ENCODE peak calls at places on chromosomes 6 and 20, in six cellular contexts. One of them, this sample, is unnamed.

GRCh38 chr6:28005975-28006374 is 48.9 kb downstream of the OR2B6 start:
- DNase-seq in MCF 10A: no peak
- DNase-seq in heart right ventricle: no peak
- DNase-seq in foreskin fibroblast: no peak
- DNase-seq in IMR-90: no peak
- DNase-seq in cardiac fibroblast: no peak
- DNase-seq in this sample: no peak

GRCh38 chr6:69816569-69816968 is 19.8 kb upstream of the LMBRD1 start:
- DNase-seq in MCF 10A: no peak
- DNase-seq in heart right ventricle: no peak
- DNase-seq in cardiac fibroblast: no peak
- DNase-seq in IMR-90: no peak
- DNase-seq in foreskin fibroblast: no peak
- DNase-seq in this sample: no peak

GRCh38 chr20:58636983-58637421 is 14.1 kb upstream of the STX16 start:
- DNase-seq in IMR-90: no peak
- DNase-seq in heart right ventricle: no peak
- DNase-seq in cardiac fibroblast: no peak
- DNase-seq in foreskin fibroblast: no peak
- DNase-seq in MCF 10A: no peak
- DNase-seq in this sample: no peak

GRCh38 chr6:64012351-64013060 is 376.9 kb downstream of the PHF3 start:
- DNase-seq in cardiac fibroblast: peak
- DNase-seq in MCF 10A: peak
- DNase-seq in heart right ventricle: no peak
- DNase-seq in IMR-90: peak
- DNase-seq in foreskin fibroblast: no peak
- DNase-seq in this sample: no peak

GRCh38 chr6:6713660-6714446 is 125.3 kb downstream of the LY86 start:
- DNase-seq in cardiac fibroblast: peak
- DNase-seq in heart right ventricle: no peak
- DNase-seq in foreskin fibroblast: peak
- DNase-seq in IMR-90: peak
- DNase-seq in MCF 10A: peak
- DNase-seq in this sample: no peak

GRCh38 chr6:137487181-137487910 is 6.8 kb downstream of the OLIG3 start:
- DNase-seq in IMR-90: no peak
- DNase-seq in cardiac fibroblast: no peak
- DNase-seq in MCF 10A: no peak
- DNase-seq in foreskin fibroblast: no peak
- DNase-seq in heart right ventricle: no peak
- DNase-seq in this sample: no peak

GRCh38 chr20:55538261-55538908 is 466.9 kb downstream of the CBLN4 start:
- DNase-seq in IMR-90: no peak
- DNase-seq in heart right ventricle: no peak
- DNase-seq in cardiac fibroblast: no peak
- DNase-seq in foreskin fibroblast: no peak
- DNase-seq in MCF 10A: no peak
- DNase-seq in this sample: no peak

GRCh38 chr6:143333749-143334520 is 116.6 kb downstream of the ADAT2 start:
- DNase-seq in IMR-90: no peak
- DNase-seq in MCF 10A: peak
- DNase-seq in heart right ventricle: no peak
- DNase-seq in cardiac fibroblast: no peak
- DNase-seq in foreskin fibroblast: no peak
- DNase-seq in this sample: no peak

GRCh38 chr6:32337166-32337805 is 34.4 kb downstream of the TSBP1 start:
- DNase-seq in MCF 10A: no peak
- DNase-seq in cardiac fibroblast: no peak
- DNase-seq in heart right ventricle: no peak
- DNase-seq in IMR-90: no peak
- DNase-seq in foreskin fibroblast: no peak
- DNase-seq in this sample: no peak

GRCh38 chr6:32112436-32112980 is 3.4 kb upstream of the TNXB start:
- DNase-seq in cardiac fibroblast: peak
- DNase-seq in IMR-90: no peak
- DNase-seq in heart right ventricle: peak
- DNase-seq in MCF 10A: no peak
- DNase-seq in foreskin fibroblast: peak
- DNase-seq in this sample: peak

GRCh38 chr6:49409951-49410542 is 53.0 kb downstream of the MMUT start:
- DNase-seq in MCF 10A: peak
- DNase-seq in foreskin fibroblast: peak
- DNase-seq in cardiac fibroblast: peak
- DNase-seq in heart right ventricle: no peak
- DNase-seq in IMR-90: peak
- DNase-seq in this sample: peak

GRCh38 chr20:41618807-41619294 is 674 bp upstream of the CHD6 start:
- DNase-seq in MCF 10A: no peak
- DNase-seq in cardiac fibroblast: no peak
- DNase-seq in foreskin fibroblast: peak
- DNase-seq in heart right ventricle: no peak
- DNase-seq in IMR-90: no peak
- DNase-seq in this sample: no peak

GRCh38 chr6:31135710-31136109 is 3.2 kb downstream of the PSORS1C2 start:
- DNase-seq in IMR-90: no peak
- DNase-seq in cardiac fibroblast: no peak
- DNase-seq in MCF 10A: no peak
- DNase-seq in foreskin fibroblast: no peak
- DNase-seq in heart right ventricle: no peak
- DNase-seq in this sample: no peak

GRCh38 chr6:159100011-159100788 is 55.4 kb upstream of the TAGAP start:
- DNase-seq in IMR-90: no peak
- DNase-seq in heart right ventricle: no peak
- DNase-seq in cardiac fibroblast: no peak
- DNase-seq in MCF 10A: no peak
- DNase-seq in foreskin fibroblast: no peak
- DNase-seq in this sample: peak

GRCh38 chr20:51639206-51639832 is 96.8 kb upstream of the NFATC2 start:
- DNase-seq in foreskin fibroblast: peak
- DNase-seq in MCF 10A: peak
- DNase-seq in IMR-90: peak
- DNase-seq in cardiac fibroblast: peak
- DNase-seq in heart right ventricle: peak
- DNase-seq in this sample: peak

GRCh38 chr20:881051-881820 is 34.9 kb downstream of the ANGPT4 start:
- DNase-seq in IMR-90: peak
- DNase-seq in cardiac fibroblast: peak
- DNase-seq in MCF 10A: peak
- DNase-seq in foreskin fibroblast: peak
- DNase-seq in heart right ventricle: no peak
- DNase-seq in this sample: peak

GRCh38 chr6:89281779-89282246 is 33.3 kb downstream of the GABRR2 start:
- DNase-seq in heart right ventricle: no peak
- DNase-seq in IMR-90: peak
- DNase-seq in MCF 10A: peak
- DNase-seq in cardiac fibroblast: peak
- DNase-seq in foreskin fibroblast: peak
- DNase-seq in this sample: peak

GRCh38 chr6:140138311-140138994 is 764.0 kb upstream of the CITED2 start:
- DNase-seq in cardiac fibroblast: peak
- DNase-seq in IMR-90: no peak
- DNase-seq in foreskin fibroblast: peak
- DNase-seq in heart right ventricle: no peak
- DNase-seq in MCF 10A: no peak
- DNase-seq in this sample: no peak

GRCh38 chr6:116564921-116565872 is 6.1 kb upstream of the RWDD1 start:
- DNase-seq in IMR-90: no peak
- DNase-seq in foreskin fibroblast: peak
- DNase-seq in heart right ventricle: peak
- DNase-seq in MCF 10A: no peak
- DNase-seq in cardiac fibroblast: peak
- DNase-seq in this sample: no peak

GRCh38 chr20:1362484-1362883 is 30.4 kb downstream of the FKBP1A start:
- DNase-seq in cardiac fibroblast: no peak
- DNase-seq in foreskin fibroblast: no peak
- DNase-seq in heart right ventricle: no peak
- DNase-seq in IMR-90: no peak
- DNase-seq in MCF 10A: no peak
- DNase-seq in this sample: no peak

GRCh38 chr6:34447381-34447780 is 18.5 kb upstream of the PACSIN1 start:
- DNase-seq in foreskin fibroblast: no peak
- DNase-seq in heart right ventricle: no peak
- DNase-seq in MCF 10A: no peak
- DNase-seq in cardiac fibroblast: no peak
- DNase-seq in IMR-90: no peak
- DNase-seq in this sample: no peak

GRCh38 chr20:32537657-32538525 is 47.2 kb downstream of the NOL4L start:
- DNase-seq in IMR-90: no peak
- DNase-seq in MCF 10A: no peak
- DNase-seq in foreskin fibroblast: no peak
- DNase-seq in heart right ventricle: no peak
- DNase-seq in cardiac fibroblast: no peak
- DNase-seq in this sample: no peak

GRCh38 chr6:87789198-87789899 is 87.3 kb upstream of the AKIRIN2 start:
- DNase-seq in cardiac fibroblast: peak
- DNase-seq in foreskin fibroblast: peak
- DNase-seq in MCF 10A: peak
- DNase-seq in IMR-90: peak
- DNase-seq in heart right ventricle: no peak
- DNase-seq in this sample: peak

GRCh38 chr6:340991-341827 is 48.9 kb downstream of the DUSP22 start:
- DNase-seq in IMR-90: no peak
- DNase-seq in heart right ventricle: no peak
- DNase-seq in foreskin fibroblast: no peak
- DNase-seq in cardiac fibroblast: no peak
- DNase-seq in MCF 10A: peak
- DNase-seq in this sample: no peak

GRCh38 chr6:142275146-142276006 is 26.4 kb upstream of the ADGRG6 start:
- DNase-seq in cardiac fibroblast: no peak
- DNase-seq in heart right ventricle: no peak
- DNase-seq in IMR-90: peak
- DNase-seq in foreskin fibroblast: peak
- DNase-seq in MCF 10A: no peak
- DNase-seq in this sample: no peak

GRCh38 chr6:42563697-42564495 is at the start of gene UBR2:
- DNase-seq in MCF 10A: peak
- DNase-seq in cardiac fibroblast: peak
- DNase-seq in heart right ventricle: peak
- DNase-seq in IMR-90: peak
- DNase-seq in foreskin fibroblast: peak
- DNase-seq in this sample: peak

GRCh38 chr6:46291880-46292279 is 121.1 kb upstream of the ENPP5 start:
- DNase-seq in IMR-90: no peak
- DNase-seq in heart right ventricle: no peak
- DNase-seq in foreskin fibroblast: no peak
- DNase-seq in cardiac fibroblast: no peak
- DNase-seq in MCF 10A: no peak
- DNase-seq in this sample: no peak

GRCh38 chr6:13711384-13711725 is 280 bp downstream of the RANBP9 start:
- DNase-seq in IMR-90: no peak
- DNase-seq in MCF 10A: no peak
- DNase-seq in cardiac fibroblast: no peak
- DNase-seq in heart right ventricle: no peak
- DNase-seq in foreskin fibroblast: no peak
- DNase-seq in this sample: no peak
- TF ChIP-seq CTCF in IMR-90: peak
- TF ChIP-seq CTCF in MCF 10A: no peak
- TF ChIP-seq CTCF in cardiac fibroblast: peak
- TF ChIP-seq CTCF in heart right ventricle: no peak
- TF ChIP-seq CTCF in foreskin fibroblast: no peak
- TF ChIP-seq CTCF in this sample: no peak

DNA sequence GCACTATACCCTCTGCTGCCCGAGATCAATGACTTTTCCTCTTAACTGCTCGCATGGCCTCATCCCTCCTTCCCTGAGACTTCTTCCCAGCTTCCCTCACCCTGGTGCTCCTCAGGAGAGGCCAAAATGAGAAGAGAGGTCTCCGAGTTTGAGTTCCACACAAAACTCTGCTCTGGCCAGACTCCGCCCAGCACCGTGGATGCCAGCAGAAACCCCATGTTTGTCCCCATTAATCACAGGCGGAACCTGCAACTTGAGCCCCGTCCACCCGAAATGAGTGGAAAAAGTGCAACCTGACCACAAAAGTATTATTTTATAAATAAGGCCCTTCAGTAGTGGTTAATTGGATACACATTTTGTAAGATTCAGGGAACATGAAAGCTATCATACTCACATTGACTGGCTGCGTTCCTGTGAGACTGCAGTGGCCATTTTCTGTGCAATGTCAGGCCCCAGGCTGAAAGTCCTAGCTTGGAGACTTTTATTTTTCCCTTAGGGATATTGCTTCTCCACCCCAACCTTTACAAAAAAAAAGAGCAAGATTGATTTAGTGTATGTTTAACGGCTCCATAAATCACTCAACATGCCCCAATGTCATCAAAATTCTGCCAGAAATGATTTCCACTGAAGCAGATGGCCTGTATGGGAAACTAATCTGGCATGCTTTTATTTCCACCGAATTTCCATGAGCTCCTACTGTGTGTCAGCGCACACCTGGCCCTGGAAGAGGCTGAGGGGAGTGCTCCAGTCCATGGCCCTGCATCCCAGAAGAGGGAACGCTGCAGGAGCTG is 134.6 kb downstream of the BMP7 start:
- DNase-seq in foreskin fibroblast: no peak
- DNase-seq in heart right ventricle: no peak
- DNase-seq in MCF 10A: no peak
- DNase-seq in IMR-90: no peak
- DNase-seq in cardiac fibroblast: no peak
- DNase-seq in this sample: no peak
- TF ChIP-seq CTCF in foreskin fibroblast: no peak
- TF ChIP-seq CTCF in heart right ventricle: no peak
- TF ChIP-seq CTCF in MCF 10A: no peak
- TF ChIP-seq CTCF in IMR-90: no peak
- TF ChIP-seq CTCF in cardiac fibroblast: no peak
- TF ChIP-seq CTCF in this sample: no peak

GRCh38 chr6:153842491-153842890 is 196.5 kb upstream of the OPRM1 start:
- DNase-seq in heart right ventricle: no peak
- DNase-seq in cardiac fibroblast: no peak
- DNase-seq in IMR-90: no peak
- DNase-seq in foreskin fibroblast: no peak
- DNase-seq in MCF 10A: no peak
- DNase-seq in this sample: no peak

GRCh38 chr6:153843420-153843819 is 195.6 kb upstream of the OPRM1 start:
- DNase-seq in foreskin fibroblast: no peak
- DNase-seq in cardiac fibroblast: no peak
- DNase-seq in MCF 10A: no peak
- DNase-seq in IMR-90: no peak
- DNase-seq in heart right ventricle: no peak
- DNase-seq in this sample: no peak

GRCh38 chr6:153839992-153840603 is 198.9 kb upstream of the OPRM1 start:
- DNase-seq in MCF 10A: no peak
- DNase-seq in cardiac fibroblast: peak
- DNase-seq in foreskin fibroblast: no peak
- DNase-seq in IMR-90: no peak
- DNase-seq in heart right ventricle: no peak
- DNase-seq in this sample: no peak
- TF ChIP-seq CTCF in MCF 10A: no peak
- TF ChIP-seq CTCF in cardiac fibroblast: no peak
- TF ChIP-seq CTCF in foreskin fibroblast: no peak
- TF ChIP-seq CTCF in IMR-90: no peak
- TF ChIP-seq CTCF in heart right ventricle: no peak
- TF ChIP-seq CTCF in this sample: no peak

DNA sequence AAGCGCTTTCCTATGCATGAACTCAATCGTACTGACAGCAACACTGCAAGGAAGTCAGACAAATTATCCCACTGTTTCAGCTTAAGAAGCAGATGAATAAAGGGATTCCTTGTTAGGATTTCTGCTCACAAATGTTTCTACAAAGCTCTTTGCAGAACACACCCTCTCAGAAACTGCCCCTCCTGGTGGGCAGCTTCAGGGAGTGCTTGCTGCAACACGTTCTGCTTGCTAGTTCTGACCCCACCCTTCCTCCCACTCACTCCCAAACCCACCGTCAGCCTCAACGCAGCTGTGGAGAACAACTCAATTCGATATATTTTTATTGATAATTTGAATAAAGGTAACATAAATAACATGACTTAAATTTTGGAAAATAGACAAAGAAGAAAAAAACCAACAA is 250.8 kb upstream of the PRDM1 start:
- DNase-seq in IMR-90: peak
- DNase-seq in cardiac fibroblast: peak
- DNase-seq in foreskin fibroblast: peak
- DNase-seq in MCF 10A: peak
- DNase-seq in heart right ventricle: no peak
- DNase-seq in this sample: no peak
- TF ChIP-seq CTCF in IMR-90: peak
- TF ChIP-seq CTCF in cardiac fibroblast: no peak
- TF ChIP-seq CTCF in foreskin fibroblast: peak
- TF ChIP-seq CTCF in MCF 10A: peak
- TF ChIP-seq CTCF in heart right ventricle: no peak
- TF ChIP-seq CTCF in this sample: no peak

This sample was measured in lower leg skin.